ENCODE peak calls at places on chromosome 15, in six cellular contexts. C is brain microvascular endothelial cell; G is cardiac muscle cell; W is activated naive CD8-positive, alpha-beta T cell treated with anti-CD3 and anti-CD28 coated beads, Interleukin-2, amount 50 U/mL, for 24 hours; J is activated CD4-positive, CD25-positive, alpha-beta regulatory T cell; P is KG1. T is an unnamed sample.

GRCh38 chr15:56869573-56869972 is 48.9 kb upstream of the TCF12 start:
- DNase-seq in C (peak), G (peak), W (peak), J (no peak), P (no peak), T (peak)

GRCh38 chr15:53072077-53072476 is 281.9 kb upstream of the ONECUT1 start:
- DNase-seq in C (peak), G (peak), W (peak), J (no peak), P (peak), T (peak)

GRCh38 chr15:91852741-91853500 is 587 bp upstream of the SLCO3A1 start:
- DNase-seq in C (peak), G (peak), W (peak), J (peak), P (peak), T (peak)

GRCh38 chr15:55289011-55289572 is 521 bp downstream of the RAB27A start:
- DNase-seq in C (no peak), G (peak), W (peak), J (no peak), P (no peak), T (no peak)

GRCh38 chr15:68511073-68511991 is 67.5 kb upstream of the CORO2B start:
- DNase-seq in C (peak), G (no peak), W (no peak), J (no peak), P (no peak), T (no peak)

GRCh38 chr15:101004500-101004899 is 85.3 kb downstream of the LRRK1 start:
- DNase-seq in C (no peak), G (no peak), W (no peak), J (no peak), P (no peak), T (no peak)

GRCh38 chr15:44087578-44088190 is 107.4 kb downstream of the FRMD5 start:
- DNase-seq in C (peak), G (no peak), W (no peak), J (no peak), P (no peak), T (no peak)

GRCh38 chr15:52491460-52491859 is 37.2 kb downstream of the MYO5A start:
- DNase-seq in C (no peak), G (no peak), W (no peak), J (no peak), P (no peak), T (no peak)

GRCh38 chr15:61750271-61751084 is 309.8 kb downstream of the VPS13C start:
- DNase-seq in C (no peak), G (no peak), W (no peak), J (no peak), P (no peak), T (no peak)

T was measured in posterior cingulate gyrus.